ENCODE peak calls at places on chromosomes 2 and 18, in five cellular contexts. I is keratinocyte, M is cardiac muscle cell, P is brain microvascular endothelial cell, K is WERI-Rb-1. J is an unnamed sample.

GRCh38 chr2:6657131-6657530 is 208.6 kb downstream of the CMPK2 start:
- DNase-seq in M (no peak), K (no peak), P (no peak), I (no peak), J (no peak)

GRCh38 chr2:121944072-121944829 is 188.8 kb downstream of the TSN start:
- DNase-seq in M (peak), P (peak), I (peak), K (no peak), J (no peak)

GRCh38 chr2:160477032-160477431 is 16.6 kb downstream of the RBMS1 start:
- DNase-seq in M (no peak), P (peak), I (no peak), K (no peak), J (no peak)

GRCh38 chr2:53407363-53408080 is 360.1 kb upstream of the CHAC2 start:
- DNase-seq in P (no peak), K (no peak), I (peak), M (no peak), J (no peak)

GRCh38 chr2:20562540-20563225 is 88.2 kb downstream of the HS1BP3 start:
- DNase-seq in I (no peak), P (no peak), K (peak), M (no peak), J (no peak)

GRCh38 chr18:74284501-74285004 is 7.2 kb downstream of the CYB5A start:
- DNase-seq in P (no peak), M (peak), K (no peak), I (no peak), J (no peak)

GRCh38 chr2:114068438-114068837 is 178.5 kb downstream of the ACTR3 start:
- DNase-seq in P (no peak), K (no peak), M (peak), I (no peak), J (no peak)

GRCh38 chr2:128288781-128289180 is 29.9 kb downstream of the HS6ST1 start:
- DNase-seq in I (no peak), P (no peak), M (no peak), K (no peak), J (no peak)

GRCh38 chr2:69309336-69310048 is 77.5 kb downstream of the GFPT1 start:
- DNase-seq in I (no peak), K (no peak), P (peak), M (peak), J (no peak)

GRCh38 chr2:241811209-241811951 is 2.4 kb downstream of the NEU4 start:
- DNase-seq in M (no peak), I (no peak), P (no peak), K (no peak), J (no peak)

GRCh38 chr18:25817571-25818237 is 272.7 kb downstream of the SS18 start:
- DNase-seq in I (no peak), K (peak), M (no peak), P (no peak), J (no peak)

GRCh38 chr2:176592230-176592629 is 323.0 kb downstream of the MTX2 start:
- DNase-seq in P (no peak), I (no peak), K (peak), M (no peak), J (no peak)

GRCh38 chr2:234335676-234336228 is 161.1 kb downstream of the ARL4C start:
- DNase-seq in I (peak), P (peak), K (peak), M (peak), J (no peak)

GRCh38 chr2:131104487-131105155 is 515 bp upstream of the PLEKHB2 start:
- DNase-seq in K (peak), I (no peak), M (peak), P (peak), J (peak)

GRCh38 chr2:166784296-166784946 is 103.9 kb upstream of the XIRP2 start:
- DNase-seq in P (no peak), M (no peak), I (no peak), K (no peak), J (no peak)

GRCh38 chr18:41226186-41226585 is 728.8 kb upstream of the PIK3C3 start:
- DNase-seq in I (peak), P (peak), K (no peak), M (peak), J (no peak)

GRCh38 chr18:47799376-47799775 is 131.1 kb downstream of the SMAD2 start:
- DNase-seq in K (no peak), M (no peak), I (no peak), P (no peak), J (no peak)

GRCh38 chr2:16005819-16006536 is 65.6 kb downstream of the MYCN start:
- DNase-seq in P (no peak), I (no peak), K (no peak), M (no peak), J (no peak)

GRCh38 chr2:61238221-61238620 is 76.2 kb downstream of the C2orf74 start:
- DNase-seq in K (no peak), I (no peak), M (no peak), P (no peak), J (no peak)

GRCh38 chr2:208049006-208049405 is 23.7 kb upstream of the PLEKHM3 start:
- DNase-seq in M (no peak), I (no peak), K (no peak), P (no peak), J (no peak)

GRCh38 chr2:18117592-18117991 is 239.1 kb downstream of the KCNS3 start:
- DNase-seq in P (peak), K (peak), I (peak), M (peak), J (no peak)

GRCh38 chr2:34664266-34664665 is 1065.2 kb upstream of the FAM98A start:
- DNase-seq in P (no peak), K (no peak), M (no peak), I (no peak), J (no peak)

GRCh38 chr2:114442545-114442944 is at the start of gene DPP10:
- DNase-seq in K (no peak), P (peak), M (peak), I (no peak), J (no peak)

GRCh38 chr2:178280261-178280852 is 86.0 kb downstream of the OSBPL6 start:
- DNase-seq in I (no peak), P (peak), M (peak), K (peak), J (no peak)

GRCh38 chr2:100780203-100781008 is 39.5 kb upstream of the NPAS2 start:
- DNase-seq in M (peak), I (peak), P (no peak), K (no peak), J (no peak)

GRCh38 chr18:47149457-47150028 is 757 bp downstream of the HDHD2 start:
- DNase-seq in M (peak), I (no peak), P (peak), K (no peak), J (no peak)

GRCh38 chr2:233565685-233566140 is 869 bp downstream of the USP40 start:
- DNase-seq in I (no peak), P (no peak), K (no peak), M (no peak), J (no peak)

GRCh38 chr2:223032187-223033142 is 19.5 kb upstream of the KCNE4 start:
- DNase-seq in K (no peak), I (peak), M (no peak), P (no peak), J (no peak)

GRCh38 chr2:12050381-12050780 is 303.9 kb downstream of the LPIN1 start:
- DNase-seq in M (peak), P (peak), K (no peak), I (no peak), J (no peak)

DNA sequence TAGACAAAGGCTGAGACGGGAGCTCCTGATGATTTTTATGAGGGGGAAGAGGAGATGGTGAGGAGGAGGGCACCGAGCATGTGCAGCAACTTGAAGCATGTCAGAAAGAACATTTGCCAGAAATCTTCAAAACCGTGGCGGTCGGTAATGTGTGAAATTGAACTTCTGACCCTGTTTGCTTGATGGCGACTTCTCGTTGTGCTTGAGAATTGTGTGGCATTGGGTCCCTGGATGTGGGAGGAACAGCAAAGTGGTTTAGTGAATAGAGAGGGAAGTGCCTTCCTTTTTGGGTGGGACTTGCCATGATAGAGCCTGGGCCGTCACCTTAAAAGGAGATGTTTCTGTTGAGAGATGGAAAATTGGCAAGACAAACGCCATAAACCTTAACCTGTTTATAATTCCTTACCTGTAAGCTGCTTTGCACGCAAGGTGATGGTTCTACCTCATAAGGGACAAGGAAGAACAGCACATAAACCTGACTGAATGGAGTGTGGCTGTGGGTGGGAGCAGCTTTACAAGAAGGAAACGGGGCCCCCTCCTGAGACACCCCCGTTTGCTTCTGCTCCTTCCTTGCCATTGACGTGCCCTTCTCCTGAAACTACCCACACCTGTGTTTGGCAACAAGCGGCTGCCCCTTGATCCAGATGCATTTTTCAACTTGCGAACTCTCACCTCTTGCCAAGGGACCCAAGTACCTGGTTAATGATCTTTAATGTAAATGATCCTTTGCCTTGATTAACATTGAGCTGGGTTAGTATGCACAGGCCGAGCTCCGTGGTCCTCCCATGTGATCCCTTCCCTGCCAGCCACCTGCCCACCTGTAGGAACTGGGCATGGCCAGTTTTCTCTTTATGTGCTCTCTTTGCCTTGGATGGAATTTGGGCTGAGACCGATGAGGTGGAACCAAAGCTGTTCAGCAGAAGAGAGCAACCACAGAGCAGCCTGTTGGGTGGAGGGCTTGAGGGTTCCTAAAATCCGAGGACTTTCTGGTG is 153.2 kb downstream of the NEDD4L start:
- DNase-seq in M (no peak), K (no peak), I (no peak), P (no peak), J (no peak)
- TF ChIP-seq CTCF in M (no peak), K (no peak), I (no peak), P (no peak), J (no peak)

GRCh38 chr2:240577281-240578109 is 9.0 kb upstream of the CAPN10 start:
- DNase-seq in P (no peak), K (no peak), I (no peak), M (no peak), J (no peak)
- H3K27ac ChIP-seq in P (no peak), K (no peak), I (no peak), M (no peak), J (no peak)

DNA sequence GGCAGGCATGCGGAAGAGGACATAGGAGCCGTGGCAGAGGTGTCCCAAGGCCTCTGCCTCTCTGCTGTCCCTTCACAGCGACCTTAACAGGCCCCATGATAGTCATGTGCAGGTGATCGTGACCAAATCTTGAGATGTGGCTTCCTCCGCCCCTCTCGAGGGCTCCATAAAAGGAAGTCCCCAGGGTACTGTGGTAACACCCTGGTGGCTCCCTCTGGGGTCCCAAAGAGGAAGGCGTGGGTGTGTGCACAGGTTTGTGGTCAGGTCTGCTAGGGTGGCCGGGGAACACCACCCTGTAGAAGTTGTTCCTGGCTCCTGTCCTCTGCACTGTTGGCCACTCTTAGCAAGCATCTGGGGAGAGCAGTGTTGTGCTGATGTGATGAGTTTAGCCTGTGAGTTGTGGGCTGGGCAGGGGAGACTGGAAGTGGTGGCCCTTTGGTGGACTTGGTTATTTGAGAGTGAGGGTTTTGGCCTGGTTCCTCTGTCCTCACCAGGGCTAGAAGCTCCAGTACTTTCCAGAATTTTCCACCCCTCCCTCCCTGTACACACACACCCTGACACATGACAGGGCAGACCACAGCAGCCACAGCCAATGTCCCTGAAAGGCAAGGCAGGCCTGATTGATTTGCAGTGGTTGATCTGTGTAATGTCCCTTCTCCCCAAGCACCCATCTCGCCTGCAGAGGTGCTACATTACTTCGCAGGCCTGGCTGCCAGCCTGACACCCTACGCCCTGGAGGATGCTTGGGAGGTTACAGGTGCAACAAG is 68.9 kb upstream of the BOD1L2 start:
- DNase-seq in K (no peak), P (no peak), M (no peak), I (no peak), J (no peak)
- H3K4me3 ChIP-seq in K (no peak), P (no peak), M (no peak), I (no peak), J (no peak)

DNA sequence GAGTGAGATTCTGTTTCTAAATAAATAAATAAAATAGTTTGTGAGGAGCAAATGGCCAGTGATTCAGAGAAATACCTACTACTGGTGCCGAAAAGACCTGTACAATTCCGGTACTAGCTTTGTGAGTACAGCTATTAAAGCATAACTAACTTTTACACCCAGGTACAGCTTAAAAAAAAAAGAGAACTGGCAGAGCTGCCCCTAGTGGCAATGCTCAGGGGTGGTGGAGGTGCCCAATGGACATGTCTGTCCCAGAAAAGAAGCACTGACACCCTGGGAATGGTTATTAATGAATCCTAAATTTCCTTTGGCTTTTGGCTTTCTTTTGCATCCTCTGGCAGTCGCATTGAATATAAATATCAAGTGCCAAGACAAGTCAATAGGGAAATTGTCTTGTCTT is 87.0 kb downstream of the LIPG start:
- DNase-seq in M (no peak), P (no peak), K (no peak), I (no peak), J (no peak)
- TF ChIP-seq CTCF in M (no peak), P (peak), K (peak), I (peak), J (no peak)

GRCh38 chr2:132540166-132540565 is 123.6 kb downstream of the GPR39 start:
- DNase-seq in M (no peak), I (no peak), P (no peak), K (peak), J (no peak)

GRCh38 chr2:132542953-132543569 is 126.5 kb downstream of the GPR39 start:
- DNase-seq in P (no peak), K (no peak), I (no peak), M (no peak), J (no peak)

GRCh38 chr2:132544045-132544630 is 125.9 kb downstream of the LYPD1 start:
- DNase-seq in I (no peak), P (no peak), M (no peak), K (no peak), J (no peak)

DNA sequence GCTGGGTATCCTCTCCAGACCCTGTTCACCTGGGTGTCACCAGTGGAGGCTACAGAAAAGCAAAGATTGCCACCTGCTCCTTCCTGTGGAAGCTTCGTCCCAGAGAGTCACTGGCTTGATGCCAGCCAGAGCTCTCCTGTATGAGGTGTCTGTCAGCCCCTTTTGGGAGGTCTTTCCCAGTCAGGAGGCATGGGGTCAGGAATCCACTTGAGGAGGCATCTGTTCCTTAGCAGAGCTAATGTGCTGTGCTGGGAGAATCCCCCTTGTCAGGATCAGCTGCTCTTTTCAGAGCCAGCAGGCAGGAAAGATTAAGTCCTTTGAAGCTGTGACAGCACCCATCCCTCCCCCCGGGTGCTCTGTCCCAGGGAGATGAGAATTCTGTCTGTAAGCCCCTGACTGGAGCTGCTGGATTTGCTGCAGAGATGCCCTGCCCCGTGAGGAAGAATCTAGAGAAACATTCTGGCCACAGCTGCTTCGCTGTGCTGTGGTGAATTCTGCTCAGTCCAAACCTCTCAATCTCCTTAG is 121.8 kb downstream of the GPR39 start:
- DNase-seq in K (peak), I (no peak), M (no peak), P (no peak), J (no peak)
- H3K27ac ChIP-seq in K (peak), I (no peak), M (peak), P (no peak), J (no peak)

DNA sequence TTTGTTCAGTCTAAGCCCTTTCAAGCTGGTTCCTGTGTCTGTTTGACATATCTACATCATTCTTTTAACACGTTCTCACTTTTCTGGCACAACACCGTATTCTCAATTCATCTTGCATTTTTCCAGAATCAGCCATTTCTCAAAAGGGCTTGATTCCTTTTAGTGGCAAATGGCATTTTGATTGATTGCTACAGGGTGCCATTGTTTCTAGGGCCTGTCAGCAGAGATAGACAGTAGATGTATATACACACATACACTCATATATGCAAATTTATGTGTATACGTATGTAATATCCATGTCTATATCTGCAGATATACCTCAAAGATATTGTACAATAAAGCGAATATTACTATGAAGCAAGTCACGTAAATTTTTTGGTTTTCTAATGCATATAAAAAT is 367.9 kb upstream of the TNP1 start:
- DNase-seq in I (no peak), P (no peak), M (no peak), K (no peak), J (no peak)
- H3K4me3 ChIP-seq in I (no peak), P (no peak), M (no peak), K (no peak), J (no peak)

GRCh38 chr2:143128681-143129580 is at the start of gene ARHGAP15:
- DNase-seq in K (no peak), I (no peak), M (no peak), P (no peak), J (no peak)

GRCh38 chr2:143121957-143122356 is 7.3 kb upstream of the ARHGAP15 start:
- DNase-seq in K (no peak), M (no peak), P (no peak), I (no peak), J (no peak)

GRCh38 chr2:143123911-143124310 is 5.3 kb upstream of the ARHGAP15 start:
- DNase-seq in K (no peak), I (no peak), M (no peak), P (no peak), J (no peak)

GRCh38 chr2:143121079-143121478 is 8.1 kb upstream of the ARHGAP15 start:
- DNase-seq in M (no peak), I (no peak), K (no peak), P (no peak), J (no peak)

GRCh38 chr2:143125647-143126046 is 3.6 kb upstream of the ARHGAP15 start:
- DNase-seq in P (peak), K (no peak), M (no peak), I (no peak), J (no peak)
- TF ChIP-seq CTCF in P (no peak), K (no peak), M (no peak), I (no peak), J (no peak)

DNA sequence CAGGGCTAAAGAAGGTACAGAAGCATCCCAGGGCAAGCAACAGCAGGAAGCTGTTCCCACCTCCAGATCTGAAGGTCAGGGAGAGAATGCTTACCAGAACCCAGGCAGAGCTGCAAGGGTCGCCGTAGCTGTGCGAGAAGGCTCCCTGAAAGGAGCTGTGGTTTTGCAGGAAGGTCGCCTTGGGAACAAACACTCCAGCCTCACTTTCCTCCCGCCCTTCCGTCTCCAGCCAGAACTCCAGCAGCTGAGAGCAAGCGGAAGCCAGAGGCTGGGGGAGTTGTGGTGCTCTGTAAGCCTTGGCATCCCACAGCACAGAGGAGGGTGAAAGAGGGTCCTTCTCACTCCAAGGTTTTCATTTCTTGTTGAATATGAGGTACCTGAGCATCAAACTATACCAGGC is 18.3 kb upstream of the ICOS start:
- DNase-seq in M (peak), P (no peak), K (no peak), I (no peak), J (no peak)
- H3K27ac ChIP-seq in M (no peak), P (no peak), K (no peak), I (no peak), J (no peak)

GRCh38 chr2:150475479-150476212 is 11.8 kb downstream of the RND3 start:
- DNase-seq in K (no peak), P (no peak), I (peak), M (no peak), J (no peak)

GRCh38 chr2:150474326-150475074 is 13.0 kb downstream of the RND3 start:
- DNase-seq in P (no peak), M (no peak), I (no peak), K (no peak), J (no peak)

GRCh38 chr2:150476809-150477302 is 10.6 kb downstream of the RND3 start:
- DNase-seq in I (no peak), M (no peak), P (no peak), K (no peak), J (no peak)

GRCh38 chr2:150477347-150477746 is 10.1 kb downstream of the RND3 start:
- DNase-seq in K (peak), M (no peak), P (no peak), I (peak), J (no peak)

GRCh38 chr2:150476213-150476740 is 11.2 kb downstream of the RND3 start:
- DNase-seq in K (no peak), M (no peak), P (no peak), I (peak), J (no peak)
- H3K4me3 ChIP-seq in K (no peak), M (no peak), P (no peak), I (no peak), J (no peak)